ENCODE peak calls at places on chromosomes 16 and 17, in nine cellular contexts. K, I, O, L, N, M, Q, Z and E are unnamed samples. For H3K27me3, the result is how much of the 10 kb centered on the place peaks cover.

GRCh38 chr17:9170822-9171221 is 149.5 kb downstream of the NTN1 start:
- DNase-seq in K (peak), I (no peak), O (no peak), L (no peak), N (no peak), M (no peak), Q (no peak), Z (no peak), E (no peak)

GRCh38 chr17:68294196-68294555 is 2.9 kb downstream of the ARSG start:
- DNase-seq in K (peak), I (no peak), O (no peak), L (no peak), N (no peak), M (no peak), Q (no peak), Z (no peak), E (no peak)

GRCh38 chr17:63785556-63785955 is 11.6 kb downstream of the DDX42 start:
- DNase-seq in K (no peak), I (no peak), O (no peak), L (no peak), N (no peak), M (no peak), Q (peak), Z (no peak), E (no peak)

GRCh38 chr17:3575506-3575905 is 17.9 kb upstream of the TRPV3 start:
- DNase-seq in K (no peak), I (no peak), O (no peak), L (no peak), N (no peak), M (no peak), Q (peak), Z (no peak), E (no peak)

GRCh38 chr16:53756329-53756996 is 52.5 kb downstream of the FTO start:
- DNase-seq in K (no peak), I (no peak), O (no peak), L (peak), N (no peak), M (no peak), Q (no peak), Z (no peak), E (no peak)

GRCh38 chr16:30028438-30029093 is 2.5 kb downstream of the TLCD3B start:
- DNase-seq in K (peak), I (peak), O (peak), L (no peak), N (no peak), M (no peak), Q (no peak), Z (peak), E (no peak)

GRCh38 chr17:13197586-13197985 is 179.8 kb upstream of the ELAC2 start:
- DNase-seq in K (no peak), I (no peak), O (no peak), L (no peak), N (no peak), M (no peak), Q (no peak), Z (no peak), E (no peak)

GRCh38 chr16:87051526-87052320 is 265.5 kb downstream of the C16orf95 start:
- DNase-seq in K (no peak), I (no peak), O (no peak), L (no peak), N (no peak), M (no peak), Q (no peak), Z (no peak), E (no peak)

GRCh38 chr16:50303605-50304466 is 37.5 kb downstream of the ADCY7 start:
- DNase-seq in K (no peak), I (no peak), O (peak), L (no peak), N (no peak), M (no peak), Q (no peak), Z (no peak), E (peak)

GRCh38 chr16:19607610-19608280 is 52.2 kb downstream of the VPS35L start:
- DNase-seq in K (no peak), I (no peak), O (no peak), L (peak), N (no peak), M (no peak), Q (no peak), Z (no peak), E (no peak)

GRCh38 chr17:57986841-57987581 is 1.0 kb downstream of the VEZF1 start:
- DNase-seq in K (peak), I (peak), O (peak), L (peak), N (peak), M (peak), Q (peak), Z (peak), E (peak)

GRCh38 chr17:8857919-8858318 is 9.6 kb downstream of the PIK3R6 start:
- DNase-seq in K (peak), I (no peak), O (no peak), L (peak), N (peak), M (no peak), Q (peak), Z (no peak), E (no peak)

GRCh38 chr17:49076575-49077384 is 55.8 kb upstream of the B4GALNT2 start:
- DNase-seq in K (no peak), I (no peak), O (no peak), L (no peak), N (no peak), M (no peak), Q (peak), Z (no peak), E (no peak)
- H3K27me3 ChIP-seq in K (under half), I (under half), O (under half), L (under half), N (half or more), M (under half), Q (under half), Z (under half), E (under half)

DNA sequence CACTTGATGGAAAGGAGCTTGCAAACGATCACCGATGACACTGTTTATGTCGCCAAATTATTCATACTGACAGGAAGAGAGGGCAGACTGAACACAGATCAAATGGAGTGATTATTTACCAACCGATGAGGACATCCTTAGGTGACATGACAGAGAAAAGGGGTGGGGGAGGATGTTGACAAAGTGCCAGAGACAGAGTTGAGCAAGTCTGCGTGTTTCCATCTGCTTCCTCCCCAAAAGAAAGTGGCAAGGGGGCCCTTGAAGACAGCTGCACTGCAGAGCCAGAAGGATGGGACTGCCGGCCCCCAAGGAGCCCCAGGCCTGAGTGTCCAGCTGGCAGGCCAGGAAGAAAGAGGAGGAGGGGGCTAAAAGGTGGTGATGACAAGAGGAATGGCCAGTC is 191.0 kb upstream of the RPL38 start:
- DNase-seq in K (no peak), I (no peak), O (no peak), L (no peak), N (no peak), M (no peak), Q (no peak), Z (peak), E (no peak)
- H3K27me3 ChIP-seq in K (under half), I (under half), O (under half), L (under half), N (half or more), M (under half), Q (under half), Z (under half), E (under half)

DNA sequence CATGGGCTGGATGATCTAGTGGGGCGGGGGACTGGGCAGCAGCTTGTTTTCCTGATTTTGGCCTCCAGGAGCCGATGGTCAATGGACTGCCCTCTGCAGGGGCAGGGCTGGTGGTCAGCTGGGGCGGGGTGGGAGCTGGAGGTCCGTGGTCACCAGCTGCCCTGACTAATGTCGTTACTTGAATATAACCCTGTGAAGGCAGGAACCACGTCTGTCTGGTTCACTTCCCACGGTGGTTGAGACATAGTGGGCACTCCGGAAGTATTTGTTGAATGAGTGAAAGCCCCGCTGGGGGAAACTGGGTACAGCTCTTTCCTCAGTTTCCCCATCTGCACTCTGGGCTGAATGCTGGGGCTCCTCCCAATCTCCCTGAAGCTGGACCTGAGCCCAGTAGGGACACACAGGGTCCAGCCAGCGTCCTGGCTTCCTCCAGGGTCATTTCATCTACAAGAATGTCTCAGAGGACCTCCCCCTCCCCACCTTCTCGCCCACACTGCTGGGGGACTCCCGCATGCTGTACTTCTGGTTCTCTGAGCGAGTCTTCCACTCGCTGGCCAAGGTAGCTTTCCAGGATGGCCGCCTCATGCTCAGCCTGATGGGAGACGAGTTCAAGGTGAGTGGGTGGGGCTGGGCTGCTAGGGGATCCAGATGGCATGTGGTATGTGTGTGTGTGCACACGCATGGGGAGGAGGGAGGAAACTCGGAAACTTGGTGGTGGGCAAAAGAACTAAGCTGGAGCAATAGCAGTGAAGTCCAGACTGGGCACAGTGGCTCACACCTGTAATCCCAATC is 11.3 kb downstream of the CETP start:
- DNase-seq in K (no peak), I (no peak), O (no peak), L (no peak), N (no peak), M (no peak), Q (no peak), Z (no peak), E (no peak)
- H3K27me3 ChIP-seq in K (under half), I (under half), O (under half), L (under half), N (under half), M (under half), Q (under half), Z (under half), E (under half)

DNA sequence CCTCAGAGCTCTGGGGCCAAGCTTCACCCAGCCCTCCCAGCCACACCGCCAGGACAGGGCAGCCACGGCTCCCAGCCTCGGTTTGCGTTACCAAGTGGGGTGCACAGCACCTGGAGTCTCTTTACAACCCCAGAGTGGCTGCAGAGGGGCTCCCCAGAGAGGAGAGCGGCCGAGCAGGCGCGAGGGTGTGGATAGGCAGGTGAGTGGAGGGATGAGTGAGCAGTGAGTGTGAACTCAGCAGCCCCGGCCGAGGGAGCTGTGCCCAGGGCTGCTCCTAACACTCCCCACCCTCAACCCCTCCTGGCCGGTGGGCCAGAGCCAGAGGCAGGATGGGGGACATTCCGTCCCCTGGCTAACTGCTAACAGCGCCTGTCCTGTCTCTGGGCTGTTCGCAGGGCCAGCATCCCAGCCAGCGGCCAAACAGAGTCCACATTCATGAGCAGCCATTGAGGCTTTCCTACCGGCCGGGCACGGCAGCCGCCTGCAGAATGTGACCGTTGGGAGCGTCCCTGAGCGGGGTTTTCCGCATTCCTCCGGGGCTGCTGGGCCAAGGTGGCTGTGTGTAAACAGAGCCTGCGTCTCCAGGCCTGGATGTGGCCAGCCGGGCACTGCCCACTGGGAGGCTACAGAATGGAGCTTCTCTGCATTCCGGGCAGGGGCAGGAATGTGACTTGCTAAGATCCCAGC is 5.3 kb downstream of the ZNF469 start:
- DNase-seq in K (peak), I (no peak), O (peak), L (peak), N (peak), M (peak), Q (peak), Z (no peak), E (peak)
- H3K27me3 ChIP-seq in K (under half), I (half or more), O (under half), L (under half), N (half or more), M (under half), Q (under half), Z (under half), E (under half)

DNA sequence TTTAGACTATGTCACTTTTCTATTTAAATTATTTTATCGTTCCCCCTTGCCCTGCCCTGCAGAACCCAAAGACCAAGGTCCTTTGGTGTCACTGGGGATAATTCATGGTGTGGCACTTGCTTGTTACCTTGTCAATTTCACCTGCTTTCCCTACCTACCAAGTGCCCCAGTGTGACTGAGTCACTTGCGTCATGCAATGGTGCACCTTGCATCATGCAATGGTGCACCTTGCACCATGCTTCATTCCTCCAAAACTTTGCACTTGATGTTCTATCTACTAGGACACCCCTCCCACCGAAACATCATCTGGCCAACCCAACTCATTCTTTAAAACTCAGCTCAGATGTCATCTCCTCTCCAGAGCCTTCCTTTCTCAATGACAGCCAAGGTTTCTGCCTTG is 47.1 kb downstream of the TMEM114 start:
- DNase-seq in K (no peak), I (no peak), O (no peak), L (no peak), N (no peak), M (no peak), Q (no peak), Z (no peak), E (no peak)
- H3K27me3 ChIP-seq in K (under half), I (under half), O (under half), L (under half), N (half or more), M (under half), Q (under half), Z (under half), E (under half)

DNA sequence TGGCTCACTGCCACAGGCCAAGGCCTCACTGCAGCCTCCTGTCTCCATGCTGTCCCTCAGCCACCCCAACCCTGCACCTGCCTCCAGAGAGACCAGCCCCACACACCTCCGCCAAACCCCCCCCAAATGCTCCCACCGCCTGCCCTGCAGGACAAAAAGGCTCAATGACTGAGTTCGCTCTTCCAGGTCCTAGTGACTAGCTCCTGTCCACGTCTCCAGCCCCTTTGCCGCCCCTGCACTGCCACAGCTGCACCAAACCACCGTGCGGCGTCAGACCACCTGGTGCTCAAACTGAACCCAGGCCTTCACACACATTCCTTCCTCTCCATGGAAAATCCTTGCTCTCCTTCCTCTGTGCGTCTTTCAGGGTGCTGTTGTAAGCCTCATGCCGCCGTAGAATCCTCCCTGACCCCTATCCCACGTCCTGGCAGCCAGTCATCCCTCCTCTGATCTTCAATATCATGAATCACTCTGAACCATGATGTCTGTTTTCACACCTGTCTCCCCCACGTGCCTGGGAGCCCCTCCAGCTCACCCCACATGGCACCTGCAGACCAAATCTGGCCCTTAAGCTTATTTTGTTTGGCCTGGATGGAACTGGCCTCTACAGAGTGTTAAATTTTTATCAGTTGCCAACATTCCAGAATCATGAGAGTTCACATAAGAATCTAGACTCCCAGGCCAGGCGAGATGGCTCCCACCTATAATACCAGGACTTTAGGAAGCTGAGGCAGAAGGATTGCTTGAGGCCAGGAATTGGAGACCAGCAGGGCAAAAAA is 4.3 kb upstream of the GSG1L start:
- DNase-seq in K (no peak), I (no peak), O (no peak), L (no peak), N (no peak), M (no peak), Q (no peak), Z (no peak), E (no peak)
- H3K27me3 ChIP-seq in K (under half), I (under half), O (under half), L (under half), N (under half), M (under half), Q (under half), Z (under half), E (under half)

GRCh38 chr17:36640836-36641235 is 39.5 kb downstream of the MRM1 start:
- DNase-seq in K (peak), I (no peak), O (no peak), L (no peak), N (no peak), M (no peak), Q (no peak), Z (no peak), E (no peak)
- H3K27me3 ChIP-seq in K (half or more), I (half or more), O (half or more), L (half or more), N (half or more), M (under half), Q (half or more), Z (under half), E (half or more)